ENCODE peak calls at places on chromosomes 5 and 9, in four cellular contexts. One of them, this sample, is unnamed.

GRCh38 chr9:36855443-36856315 is 178.4 kb downstream of the PAX5 start:
- DNase-seq in activated CD8-positive, alpha-beta memory T cell treated with anti-CD3 and anti-CD28 coated beads for 24 hours: peak
- DNase-seq in NCI-H510A treated with DMSO at 0.1 percent for 48 hours: no peak
- DNase-seq in T-cell: peak
- DNase-seq in this sample: no peak

GRCh38 chr5:125202353-125202752 is 455.9 kb upstream of the ZNF608 start:
- DNase-seq in T-cell: no peak
- DNase-seq in activated CD8-positive, alpha-beta memory T cell treated with anti-CD3 and anti-CD28 coated beads for 24 hours: no peak
- DNase-seq in NCI-H510A treated with DMSO at 0.1 percent for 48 hours: no peak
- DNase-seq in this sample: no peak

GRCh38 chr5:10757043-10757442 is 4.0 kb downstream of the DAP start:
- DNase-seq in T-cell: no peak
- DNase-seq in activated CD8-positive, alpha-beta memory T cell treated with anti-CD3 and anti-CD28 coated beads for 24 hours: no peak
- DNase-seq in NCI-H510A treated with DMSO at 0.1 percent for 48 hours: peak
- DNase-seq in this sample: no peak

GRCh38 chr9:33921967-33922895 is 105.3 kb downstream of the UBE2R2 start:
- DNase-seq in NCI-H510A treated with DMSO at 0.1 percent for 48 hours: peak
- DNase-seq in T-cell: no peak
- DNase-seq in activated CD8-positive, alpha-beta memory T cell treated with anti-CD3 and anti-CD28 coated beads for 24 hours: no peak
- DNase-seq in this sample: peak

GRCh38 chr5:175658299-175659145 is 651 bp downstream of the HRH2 start:
- DNase-seq in activated CD8-positive, alpha-beta memory T cell treated with anti-CD3 and anti-CD28 coated beads for 24 hours: peak
- DNase-seq in NCI-H510A treated with DMSO at 0.1 percent for 48 hours: no peak
- DNase-seq in T-cell: peak
- DNase-seq in this sample: no peak

GRCh38 chr9:757246-757881 is 84.1 kb upstream of the DMRT1 start:
- DNase-seq in activated CD8-positive, alpha-beta memory T cell treated with anti-CD3 and anti-CD28 coated beads for 24 hours: no peak
- DNase-seq in NCI-H510A treated with DMSO at 0.1 percent for 48 hours: no peak
- DNase-seq in T-cell: no peak
- DNase-seq in this sample: peak

GRCh38 chr5:128559300-128560297 is 21.6 kb upstream of the FBN2 start:
- DNase-seq in NCI-H510A treated with DMSO at 0.1 percent for 48 hours: no peak
- DNase-seq in activated CD8-positive, alpha-beta memory T cell treated with anti-CD3 and anti-CD28 coated beads for 24 hours: no peak
- DNase-seq in T-cell: no peak
- DNase-seq in this sample: no peak

GRCh38 chr9:121271368-121272351 is 3.7 kb downstream of the GSN start:
- DNase-seq in NCI-H510A treated with DMSO at 0.1 percent for 48 hours: no peak
- DNase-seq in T-cell: no peak
- DNase-seq in activated CD8-positive, alpha-beta memory T cell treated with anti-CD3 and anti-CD28 coated beads for 24 hours: no peak
- DNase-seq in this sample: peak

GRCh38 chr9:136152931-136153330 is 34.3 kb upstream of the TMEM250 start:
- DNase-seq in T-cell: no peak
- DNase-seq in activated CD8-positive, alpha-beta memory T cell treated with anti-CD3 and anti-CD28 coated beads for 24 hours: no peak
- DNase-seq in NCI-H510A treated with DMSO at 0.1 percent for 48 hours: no peak
- DNase-seq in this sample: no peak

GRCh38 chr5:149053027-149053705 is 9.7 kb downstream of the SH3TC2 start:
- DNase-seq in activated CD8-positive, alpha-beta memory T cell treated with anti-CD3 and anti-CD28 coated beads for 24 hours: no peak
- DNase-seq in T-cell: no peak
- DNase-seq in NCI-H510A treated with DMSO at 0.1 percent for 48 hours: no peak
- DNase-seq in this sample: no peak

GRCh38 chr9:90444609-90445008 is 198.0 kb downstream of the DIRAS2 start:
- DNase-seq in T-cell: no peak
- DNase-seq in NCI-H510A treated with DMSO at 0.1 percent for 48 hours: no peak
- DNase-seq in activated CD8-positive, alpha-beta memory T cell treated with anti-CD3 and anti-CD28 coated beads for 24 hours: no peak
- DNase-seq in this sample: no peak

GRCh38 chr9:37026085-37026935 is 7.8 kb downstream of the PAX5 start:
- DNase-seq in T-cell: no peak
- DNase-seq in NCI-H510A treated with DMSO at 0.1 percent for 48 hours: no peak
- DNase-seq in activated CD8-positive, alpha-beta memory T cell treated with anti-CD3 and anti-CD28 coated beads for 24 hours: no peak
- DNase-seq in this sample: no peak

GRCh38 chr5:159912033-159912800 is 4.1 kb upstream of the ADRA1B start:
- DNase-seq in activated CD8-positive, alpha-beta memory T cell treated with anti-CD3 and anti-CD28 coated beads for 24 hours: no peak
- DNase-seq in T-cell: no peak
- DNase-seq in NCI-H510A treated with DMSO at 0.1 percent for 48 hours: no peak
- DNase-seq in this sample: peak

GRCh38 chr5:155106221-155106620 is 92.7 kb downstream of the KIF4B start:
- DNase-seq in activated CD8-positive, alpha-beta memory T cell treated with anti-CD3 and anti-CD28 coated beads for 24 hours: no peak
- DNase-seq in T-cell: no peak
- DNase-seq in NCI-H510A treated with DMSO at 0.1 percent for 48 hours: no peak
- DNase-seq in this sample: no peak

GRCh38 chr5:120479066-120479465 is 15.0 kb downstream of the PRR16 start:
- DNase-seq in NCI-H510A treated with DMSO at 0.1 percent for 48 hours: no peak
- DNase-seq in T-cell: no peak
- DNase-seq in activated CD8-positive, alpha-beta memory T cell treated with anti-CD3 and anti-CD28 coated beads for 24 hours: no peak
- DNase-seq in this sample: peak

GRCh38 chr9:33233659-33234335 is 6.2 kb upstream of the SPINK4 start:
- DNase-seq in activated CD8-positive, alpha-beta memory T cell treated with anti-CD3 and anti-CD28 coated beads for 24 hours: no peak
- DNase-seq in T-cell: no peak
- DNase-seq in NCI-H510A treated with DMSO at 0.1 percent for 48 hours: peak
- DNase-seq in this sample: peak

GRCh38 chr5:77635617-77636422 is 2.7 kb downstream of the OTP start:
- DNase-seq in NCI-H510A treated with DMSO at 0.1 percent for 48 hours: no peak
- DNase-seq in activated CD8-positive, alpha-beta memory T cell treated with anti-CD3 and anti-CD28 coated beads for 24 hours: no peak
- DNase-seq in T-cell: no peak
- DNase-seq in this sample: peak

GRCh38 chr5:169648725-169649124 is 11.7 kb downstream of the DOCK2 start:
- DNase-seq in T-cell: no peak
- DNase-seq in activated CD8-positive, alpha-beta memory T cell treated with anti-CD3 and anti-CD28 coated beads for 24 hours: no peak
- DNase-seq in NCI-H510A treated with DMSO at 0.1 percent for 48 hours: no peak
- DNase-seq in this sample: no peak

GRCh38 chr5:92641031-92641962 is 939.7 kb downstream of the NR2F1-AS1 start:
- DNase-seq in activated CD8-positive, alpha-beta memory T cell treated with anti-CD3 and anti-CD28 coated beads for 24 hours: no peak
- DNase-seq in NCI-H510A treated with DMSO at 0.1 percent for 48 hours: peak
- DNase-seq in T-cell: no peak
- DNase-seq in this sample: peak

GRCh38 chr5:88507261-88507660 is 238.6 kb upstream of the TMEM161B start:
- DNase-seq in activated CD8-positive, alpha-beta memory T cell treated with anti-CD3 and anti-CD28 coated beads for 24 hours: no peak
- DNase-seq in NCI-H510A treated with DMSO at 0.1 percent for 48 hours: no peak
- DNase-seq in T-cell: no peak
- DNase-seq in this sample: no peak

GRCh38 chr5:172443441-172444109 is 10.8 kb downstream of the SH3PXD2B start:
- DNase-seq in activated CD8-positive, alpha-beta memory T cell treated with anti-CD3 and anti-CD28 coated beads for 24 hours: peak
- DNase-seq in T-cell: no peak
- DNase-seq in NCI-H510A treated with DMSO at 0.1 percent for 48 hours: no peak
- DNase-seq in this sample: peak

GRCh38 chr9:127194881-127195713 is 69.5 kb upstream of the GARNL3 start:
- DNase-seq in activated CD8-positive, alpha-beta memory T cell treated with anti-CD3 and anti-CD28 coated beads for 24 hours: no peak
- DNase-seq in NCI-H510A treated with DMSO at 0.1 percent for 48 hours: no peak
- DNase-seq in T-cell: no peak
- DNase-seq in this sample: peak

GRCh38 chr9:2107906-2108451 is 92.8 kb downstream of the SMARCA2 start:
- DNase-seq in activated CD8-positive, alpha-beta memory T cell treated with anti-CD3 and anti-CD28 coated beads for 24 hours: no peak
- DNase-seq in T-cell: no peak
- DNase-seq in NCI-H510A treated with DMSO at 0.1 percent for 48 hours: no peak
- DNase-seq in this sample: no peak

GRCh38 chr5:111535879-111536549 is 23.7 kb upstream of the STARD4 start:
- DNase-seq in NCI-H510A treated with DMSO at 0.1 percent for 48 hours: no peak
- DNase-seq in T-cell: no peak
- DNase-seq in activated CD8-positive, alpha-beta memory T cell treated with anti-CD3 and anti-CD28 coated beads for 24 hours: no peak
- DNase-seq in this sample: no peak

GRCh38 chr5:106397700-106398099 is 1273.0 kb downstream of the EFNA5 start:
- DNase-seq in T-cell: no peak
- DNase-seq in NCI-H510A treated with DMSO at 0.1 percent for 48 hours: no peak
- DNase-seq in activated CD8-positive, alpha-beta memory T cell treated with anti-CD3 and anti-CD28 coated beads for 24 hours: no peak
- DNase-seq in this sample: peak

This sample was measured in myocyte.